ENCODE peak calls at places on chromosomes 1 and 21, in nine cellular contexts. K is stimulated activated naive B cell treated with anti-CD40 and anti-IgM and Interleukin-4, amounts not matched to agents 10 μg/mL and 1 μg/mL and 100 μg/mL, for 72 hours; A is glutamatergic neuron; T is SJCRH30; E is stimulated activated CD8-positive, alpha-beta memory T cell treated with anti-CD3 and anti-CD28 coated beads, Interleukin-4, amount 100 ng/mL, for 1 hour; Y is left lobe of liver; B is stimulated activated CD4-positive, alpha-beta T cell treated with anti-CD3 and anti-CD28 coated beads, Interleukin-2, amount 100 ng/mL, for 4 hours; S is activated CD8-positive, alpha-beta memory T cell treated with anti-CD3 and anti-CD28 coated beads, Interleukin-2, amount 10 ng/mL, durations not matched to agents 7 days and 5 days; C is 8988T. F is an unnamed sample.

GRCh38 chr1:229447809-229448252 is 13.9 kb upstream of the ACTA1 start:
- DNase-seq in C (no peak), T (no peak), B (no peak), Y (no peak), A (no peak), E (no peak), K (no peak), S (no peak), F (no peak)

GRCh38 chr1:236354330-236355147 is 39.5 kb upstream of the EDARADD start:
- DNase-seq in B (no peak), C (no peak), E (no peak), K (no peak), Y (no peak), A (no peak), T (peak), S (no peak), F (no peak)

GRCh38 chr1:24992761-24993211 is 62.7 kb upstream of the RUNX3 start:
- DNase-seq in A (peak), T (no peak), K (no peak), Y (no peak), S (peak), E (no peak), B (no peak), C (no peak), F (no peak)

GRCh38 chr1:28173151-28173979 is 3.1 kb downstream of the PTAFR start:
- DNase-seq in A (peak), T (no peak), Y (no peak), B (no peak), K (no peak), S (no peak), E (no peak), C (no peak), F (no peak)

GRCh38 chr1:161986328-161986727 is 37.3 kb downstream of the OLFML2B start:
- DNase-seq in S (no peak), T (peak), A (no peak), E (no peak), C (no peak), B (no peak), Y (no peak), K (no peak), F (peak)

GRCh38 chr1:218259800-218260199 is 25.3 kb upstream of the RRP15 start:
- DNase-seq in C (no peak), E (no peak), A (no peak), T (peak), K (no peak), B (no peak), Y (no peak), S (no peak), F (peak)

GRCh38 chr21:36087362-36088138 is 17.7 kb downstream of the CBR1 start:
- DNase-seq in K (no peak), E (no peak), Y (no peak), C (no peak), T (peak), A (no peak), S (no peak), B (no peak), F (no peak)

GRCh38 chr1:16420719-16421118 is 16.5 kb downstream of the SPATA21 start:
- DNase-seq in K (peak), E (peak), S (peak), A (no peak), B (peak), T (no peak), C (no peak), Y (no peak), F (no peak)

GRCh38 chr1:229887043-229887822 is 179.8 kb upstream of the GALNT2 start:
- DNase-seq in K (no peak), T (no peak), S (no peak), Y (peak), B (no peak), E (no peak), C (no peak), A (no peak), F (peak)

GRCh38 chr1:172203135-172203823 is 217.2 kb upstream of the C1orf105 start:
- DNase-seq in C (no peak), S (no peak), A (no peak), T (peak), Y (no peak), B (no peak), K (no peak), E (no peak), F (no peak)

GRCh38 chr1:81660286-81660685 is 140.4 kb upstream of the ADGRL2 start:
- DNase-seq in B (no peak), C (no peak), K (no peak), T (no peak), S (no peak), Y (no peak), E (no peak), A (no peak), F (no peak)

GRCh38 chr21:29192999-29193563 is 62.6 kb downstream of the MAP3K7CL start:
- DNase-seq in C (no peak), E (no peak), S (no peak), B (no peak), Y (no peak), K (no peak), T (no peak), A (no peak), F (peak)

GRCh38 chr21:31630062-31630711 is 29.3 kb upstream of the SOD1 start:
- DNase-seq in E (no peak), T (peak), K (no peak), C (no peak), S (no peak), A (no peak), B (no peak), Y (peak), F (peak)

GRCh38 chr1:2544093-2544874 is 11.9 kb upstream of the TNFRSF14 start:
- DNase-seq in T (peak), K (no peak), A (no peak), C (no peak), S (no peak), B (no peak), Y (no peak), E (no peak), F (no peak)

GRCh38 chr1:181038399-181038873 is 4.7 kb downstream of the MR1 start:
- DNase-seq in Y (peak), B (peak), T (peak), S (peak), E (no peak), A (peak), K (peak), C (peak), F (peak)

GRCh38 chr1:161044908-161045748 is 649 bp downstream of the USF1 start:
- DNase-seq in Y (peak), K (peak), A (peak), C (peak), S (peak), B (no peak), E (no peak), T (peak), F (peak)

GRCh38 chr1:26028490-26028980 is 7.0 kb downstream of the EXTL1 start:
- DNase-seq in K (no peak), B (no peak), Y (no peak), A (no peak), T (peak), S (no peak), C (no peak), E (no peak), F (no peak)